ENCODE peak calls at places on chromosomes 11 and 22, in seven cellular contexts. Y, M, H, P, R, U and D are unnamed samples.

GRCh38 chr22:20438678-20439492 is 1.3 kb upstream of the SCARF2 start:
- DNase-seq in Y (peak), M (no peak), H (no peak), P (no peak), R (peak), U (no peak), D (no peak)

GRCh38 chr11:134048028-134048427 is 20.8 kb upstream of the JAM3 start:
- DNase-seq in Y (no peak), M (no peak), H (no peak), P (no peak), R (no peak), U (no peak), D (no peak)

GRCh38 chr22:29245626-29246385 is 22.0 kb downstream of the RHBDD3 start:
- DNase-seq in Y (peak), M (peak), H (peak), P (peak), R (peak), U (peak), D (peak)

GRCh38 chr22:27175444-27175843 is 518.1 kb downstream of the MIAT start:
- DNase-seq in Y (no peak), M (no peak), H (no peak), P (no peak), R (no peak), U (no peak), D (no peak)

GRCh38 chr11:34926831-34927132 is 10.4 kb downstream of the PDHX start:
- DNase-seq in Y (no peak), M (no peak), H (no peak), P (peak), R (no peak), U (no peak), D (no peak)

GRCh38 chr11:120738516-120739046 is 227.0 kb downstream of the GRIK4 start:
- DNase-seq in Y (no peak), M (no peak), H (no peak), P (no peak), R (no peak), U (no peak), D (no peak)

GRCh38 chr11:26607725-26608506 is 35.9 kb upstream of the MUC15 start:
- DNase-seq in Y (no peak), M (no peak), H (no peak), P (no peak), R (no peak), U (no peak), D (no peak)

GRCh38 chr11:62306227-62306626 is 7.4 kb upstream of the SCGB1D4 start:
- DNase-seq in Y (no peak), M (no peak), H (no peak), P (no peak), R (no peak), U (no peak), D (no peak)

GRCh38 chr11:24592342-24592741 is 95.5 kb downstream of the LUZP2 start:
- DNase-seq in Y (no peak), M (no peak), H (no peak), P (peak), R (no peak), U (no peak), D (no peak)

GRCh38 chr11:106391771-106392412 is 314.4 kb downstream of the AASDHPPT start:
- DNase-seq in Y (no peak), M (no peak), H (no peak), P (peak), R (no peak), U (no peak), D (no peak)

GRCh38 chr11:8906629-8907028 is 4.4 kb upstream of the AKIP1 start:
- DNase-seq in Y (no peak), M (peak), H (no peak), P (peak), R (no peak), U (no peak), D (no peak)

GRCh38 chr11:12077535-12078280 is 32.7 kb upstream of the MICAL2 start:
- DNase-seq in Y (no peak), M (no peak), H (no peak), P (peak), R (no peak), U (no peak), D (no peak)

GRCh38 chr22:48579915-48580279 is 1247.8 kb downstream of the BRD1 start:
- DNase-seq in Y (no peak), M (no peak), H (no peak), P (no peak), R (peak), U (no peak), D (no peak)

GRCh38 chr11:43492701-43493100 is 134.0 kb downstream of the TTC17 start:
- DNase-seq in Y (no peak), M (no peak), H (no peak), P (no peak), R (no peak), U (no peak), D (no peak)

GRCh38 chr11:70073881-70074371 is 4.2 kb upstream of the ANO1 start:
- DNase-seq in Y (no peak), M (no peak), H (peak), P (peak), R (no peak), U (no peak), D (no peak)

GRCh38 chr11:102703826-102704493 is 1.6 kb downstream of the MMP27 start:
- DNase-seq in Y (no peak), M (no peak), H (no peak), P (no peak), R (no peak), U (no peak), D (no peak)

GRCh38 chr22:31605851-31606585 is 56.0 kb downstream of the PISD start:
- DNase-seq in Y (no peak), M (no peak), H (no peak), P (no peak), R (peak), U (peak), D (no peak)

GRCh38 chr11:67311556-67312082 is 8.3 kb downstream of the SSH3 start:
- DNase-seq in Y (no peak), M (no peak), H (no peak), P (no peak), R (no peak), U (no peak), D (no peak)
- TF ChIP-seq CTCF in Y (peak), M (peak), H (no peak), P (no peak), R (no peak), U (no peak), D (no peak)

DNA sequence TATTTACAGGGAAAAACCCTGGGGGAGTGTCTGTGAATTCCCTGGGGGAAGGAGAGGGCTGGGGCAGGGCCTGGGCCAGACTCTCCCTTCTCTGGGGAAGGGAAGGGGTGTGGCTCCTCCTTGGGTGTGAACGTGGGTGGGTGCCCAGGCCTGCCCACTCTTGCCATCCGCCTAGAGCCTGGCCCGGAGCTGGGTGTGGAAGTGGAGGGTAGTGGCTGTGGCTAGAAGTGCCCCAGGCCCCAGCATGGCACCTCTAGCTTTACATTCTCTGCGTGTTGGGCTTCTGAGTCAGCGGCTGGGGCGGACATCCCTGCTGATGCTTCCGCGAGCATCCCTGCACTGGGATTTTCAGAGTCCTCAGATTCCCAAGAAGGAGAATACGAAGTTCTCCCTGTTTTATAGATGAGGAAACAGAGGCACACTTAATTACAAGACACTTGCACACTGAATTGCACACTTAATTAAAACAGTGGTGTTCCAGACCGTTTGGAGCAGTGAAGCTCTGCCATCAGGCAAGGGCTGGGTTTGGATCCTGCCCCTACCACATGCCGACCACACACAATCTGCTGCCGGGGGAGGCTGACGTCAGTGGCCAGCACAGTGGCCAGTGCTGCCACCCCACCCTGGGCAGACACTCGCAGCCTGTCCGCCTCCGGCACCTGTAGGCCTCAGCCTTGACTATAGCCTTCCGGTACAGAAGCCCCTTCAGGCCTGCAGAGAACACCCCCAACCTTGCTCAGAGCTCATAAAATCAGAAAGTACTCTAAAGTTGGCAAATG is 7.6 kb downstream of the BAD start:
- DNase-seq in Y (no peak), M (no peak), H (no peak), P (no peak), R (peak), U (no peak), D (no peak)
- H3K27ac ChIP-seq in Y (no peak), M (no peak), H (no peak), P (no peak), R (no peak), U (no peak), D (no peak)

DNA sequence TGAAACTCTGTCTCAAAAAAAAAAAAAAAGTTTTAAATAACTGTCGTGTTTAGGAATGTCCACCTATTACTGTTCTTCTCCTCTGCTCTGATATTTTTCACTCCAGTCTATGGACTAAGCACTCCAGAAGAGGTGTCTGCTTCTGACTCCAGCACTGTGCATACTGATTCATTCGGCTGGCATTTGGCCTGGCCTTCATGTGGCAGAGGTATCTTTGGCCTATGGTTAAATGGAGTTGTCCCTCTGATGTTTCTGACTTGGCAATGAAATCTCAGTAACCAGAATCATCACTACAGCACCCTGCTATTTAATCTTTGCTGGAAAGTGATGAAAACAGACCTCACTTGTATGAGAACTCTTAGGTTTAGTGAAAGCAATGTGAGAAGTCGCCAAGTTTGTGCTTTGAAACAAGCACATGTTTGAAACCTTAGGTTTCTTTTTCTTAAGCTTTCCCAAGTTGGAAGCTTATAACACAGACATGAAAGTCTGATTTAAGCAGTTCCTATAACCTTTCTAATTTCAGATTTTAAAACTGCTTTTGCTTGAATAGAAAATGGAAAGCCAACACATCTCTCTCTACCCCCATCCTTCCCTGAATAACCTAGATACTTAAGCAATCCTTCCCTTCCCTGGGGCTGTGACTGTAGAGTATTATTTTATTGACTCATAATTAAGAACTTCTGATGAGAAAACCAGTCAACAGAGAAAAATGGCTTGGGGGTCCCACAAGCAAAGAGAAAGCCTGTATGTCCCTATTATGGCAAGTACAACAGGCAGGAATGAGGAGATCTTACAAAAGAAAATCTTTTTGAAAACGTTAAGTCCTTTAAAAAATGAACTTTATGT is 155.0 kb downstream of the MAML2 start:
- DNase-seq in Y (no peak), M (no peak), H (no peak), P (peak), R (no peak), U (no peak), D (no peak)
- H3K4me3 ChIP-seq in Y (no peak), M (no peak), H (no peak), P (no peak), R (no peak), U (no peak), D (no peak)

DNA sequence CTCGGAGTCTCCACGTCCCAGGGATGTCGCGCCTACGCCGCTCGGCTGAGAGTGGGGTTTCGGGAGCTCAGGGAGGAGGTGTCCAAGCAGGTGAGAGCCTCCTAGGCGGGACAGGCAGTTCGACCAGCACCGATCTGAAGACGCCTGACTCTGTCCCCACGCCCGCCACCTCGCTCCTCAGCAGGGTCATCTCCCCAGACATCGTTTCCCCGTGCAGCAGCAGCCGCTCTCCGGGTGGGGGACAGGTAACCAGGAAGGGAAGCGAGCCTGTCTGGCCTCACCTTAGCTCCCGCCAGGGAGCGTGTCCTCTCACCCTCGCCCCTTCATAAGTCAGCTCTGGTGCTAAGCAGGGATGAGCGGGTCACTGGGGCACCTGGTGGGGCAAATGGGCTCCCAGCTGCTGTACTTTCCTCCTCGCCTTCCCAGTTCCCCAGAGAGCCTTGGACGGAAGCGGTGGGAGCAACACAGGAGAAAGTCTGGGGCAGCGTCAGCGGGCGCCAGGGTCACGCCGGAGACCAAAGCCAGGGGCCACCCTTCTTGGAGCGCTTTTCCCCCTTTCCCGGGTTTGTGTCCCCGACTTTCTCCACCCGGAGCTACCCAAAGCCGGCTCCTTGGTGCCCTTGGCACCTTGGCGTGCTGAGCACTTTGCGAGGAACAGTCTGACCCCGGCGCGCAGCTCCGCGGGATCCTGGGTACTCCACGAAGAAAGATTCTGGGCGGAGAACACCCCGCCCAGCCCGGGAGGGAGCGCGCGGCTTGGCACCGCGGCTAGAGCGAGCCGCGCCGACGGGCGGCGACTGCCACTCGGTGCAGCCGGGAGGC is 1.6 kb downstream of the SPON1 start:
- DNase-seq in Y (peak), M (no peak), H (no peak), P (no peak), R (peak), U (peak), D (peak)
- TF ChIP-seq CTCF in Y (peak), M (no peak), H (no peak), P (no peak), R (no peak), U (no peak), D (no peak)

DNA sequence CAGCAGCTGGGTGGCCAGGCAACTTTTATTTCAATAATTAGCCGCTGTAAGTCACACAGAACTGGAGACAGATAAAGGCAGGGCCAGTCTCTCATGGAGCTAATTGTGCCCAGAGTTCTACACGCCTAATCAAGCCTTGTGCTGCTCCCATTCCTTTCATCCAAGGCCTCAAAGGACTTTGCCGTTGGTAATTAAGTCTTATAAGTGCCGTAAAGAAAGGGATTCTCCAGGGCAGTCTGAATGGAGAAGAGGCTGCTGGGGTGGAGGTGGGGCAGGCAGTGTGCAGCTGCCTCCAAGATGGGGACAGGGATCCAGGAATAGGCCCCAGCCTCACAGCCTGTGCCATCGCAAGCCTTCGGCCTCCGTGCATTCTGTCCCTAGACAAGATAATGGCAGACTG is 357.9 kb downstream of the TENM4 start:
- DNase-seq in Y (peak), M (no peak), H (no peak), P (no peak), R (no peak), U (no peak), D (no peak)
- H3K27ac ChIP-seq in Y (peak), M (no peak), H (no peak), P (no peak), R (no peak), U (no peak), D (no peak)

DNA sequence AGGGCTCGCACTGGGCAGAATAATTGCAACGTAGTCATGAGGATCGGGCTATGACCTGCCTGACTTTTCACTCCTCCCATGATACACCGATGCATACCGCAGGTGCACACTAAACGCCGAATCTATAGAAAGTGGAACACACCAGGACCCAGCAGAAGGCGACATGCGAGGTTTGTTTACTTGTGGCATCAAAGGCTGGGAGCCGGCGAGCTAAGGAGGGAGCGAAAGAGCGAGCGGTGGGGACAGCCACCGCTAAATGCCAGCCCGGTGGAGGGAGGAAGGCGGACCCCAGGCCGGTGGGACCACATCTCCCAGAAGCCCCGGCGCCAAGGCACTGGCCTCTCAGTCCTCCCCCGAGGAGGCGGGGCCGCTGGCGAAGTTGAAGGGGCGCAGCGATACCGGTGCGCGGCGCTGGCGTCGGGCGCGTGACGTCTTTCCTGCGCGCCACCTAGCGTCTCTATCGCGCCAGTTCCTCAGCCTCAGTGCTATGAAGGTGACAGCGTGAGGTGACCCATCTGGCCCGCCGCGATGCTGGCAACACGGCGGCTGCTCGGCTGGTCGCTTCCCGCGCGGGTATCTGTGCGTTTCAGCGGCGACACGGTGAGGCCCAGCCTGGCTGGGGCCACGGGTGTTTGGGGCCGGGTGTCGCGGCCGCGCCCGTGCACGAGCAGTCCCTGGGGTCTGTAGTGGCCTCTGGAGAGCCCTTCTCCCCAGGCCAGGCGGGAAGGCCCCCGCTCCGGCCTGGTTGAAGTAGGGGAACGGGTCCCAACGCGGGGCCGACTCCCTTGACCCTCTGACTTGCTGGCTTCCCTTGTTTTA is at the start of gene NDUFV1:
- DNase-seq in Y (peak), M (peak), H (peak), P (peak), R (peak), U (peak), D (peak)
- H3K4me3 ChIP-seq in Y (peak), M (peak), H (peak), P (peak), R (peak), U (peak), D (peak)

DNA sequence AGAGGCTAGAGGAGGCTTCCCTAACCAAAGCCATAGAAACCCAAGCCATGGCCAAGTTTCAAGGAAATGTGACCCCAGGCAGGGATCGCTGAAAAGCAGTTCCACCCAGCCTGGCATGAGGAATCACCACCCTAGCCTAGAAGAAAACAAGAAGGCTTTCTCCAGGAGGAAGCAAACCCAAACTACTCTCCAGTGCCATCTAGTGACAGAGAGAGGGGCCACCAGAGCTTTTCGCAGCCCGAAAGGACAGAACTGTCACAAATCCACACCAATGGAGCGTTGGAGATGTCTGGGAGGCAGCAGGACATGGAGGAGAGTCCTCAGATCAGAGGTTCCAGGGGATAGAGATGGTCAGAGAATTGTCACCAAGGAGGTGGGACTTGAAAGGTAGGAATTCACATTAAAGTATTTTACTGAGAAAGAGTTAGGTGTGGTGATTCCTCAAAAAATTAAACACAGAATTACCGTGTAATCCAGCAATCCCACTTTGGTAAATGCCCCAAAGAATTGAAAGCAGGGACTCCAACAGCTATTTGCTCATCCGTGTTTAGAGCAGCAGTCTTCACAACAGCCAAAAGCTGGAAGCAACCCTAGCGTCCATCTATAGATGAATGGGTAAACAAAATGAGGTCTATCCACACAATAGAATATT is 67.3 kb upstream of the NUP50 start:
- DNase-seq in Y (peak), M (peak), H (peak), P (peak), R (no peak), U (peak), D (no peak)
- TF ChIP-seq CTCF in Y (peak), M (peak), H (peak), P (peak), R (peak), U (peak), D (peak)

DNA sequence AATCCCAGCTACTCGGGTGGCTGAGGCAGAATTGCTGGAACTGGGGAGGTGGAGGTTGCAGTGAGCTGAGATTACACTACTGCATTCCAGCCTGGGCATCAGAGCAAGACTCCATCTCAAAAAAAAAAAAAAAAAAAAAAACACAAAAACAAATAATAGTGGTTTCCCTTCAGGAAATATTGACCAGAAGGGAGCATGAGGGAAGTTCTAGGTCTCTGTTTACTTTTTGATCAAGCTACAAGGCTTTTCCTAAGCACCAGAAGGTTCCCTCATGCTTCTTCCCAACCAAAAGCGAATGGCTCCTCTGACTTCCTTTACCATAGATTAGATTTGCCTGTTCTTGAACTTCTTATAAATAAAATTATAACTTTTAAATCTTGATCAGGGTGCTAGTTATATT is 18.3 kb downstream of the MYO18B start:
- DNase-seq in Y (no peak), M (no peak), H (no peak), P (no peak), R (no peak), U (no peak), D (no peak)
- H3K27ac ChIP-seq in Y (no peak), M (no peak), H (no peak), P (no peak), R (no peak), U (no peak), D (no peak)